ENCODE peak calls at places on chromosomes 4 and X, in five cellular contexts. R, C, E, U and O are unnamed samples.

GRCh38 chr4:87540176-87541058 is 11.2 kb upstream of the SPARCL1 start:
- DNase-seq in E (no peak), R (no peak), C (no peak), U (no peak), O (no peak)

GRCh38 chrX:24260827-24261550 is 52.9 kb downstream of the SUPT20HL2 start:
- DNase-seq in E (no peak), R (no peak), C (peak; percentile 87), U (no peak), O (peak; percentile 90)

GRCh38 chr4:117965608-117966007 is 68.7 kb upstream of the NDST3 start:
- DNase-seq in R (no peak), E (no peak), C (no peak), U (no peak), O (no peak)

GRCh38 chr4:8580321-8581093 is at the start of gene GPR78:
- DNase-seq in C (no peak), R (no peak), E (no peak), U (no peak), O (no peak)

GRCh38 chrX:149830192-149830873 is 48.6 kb downstream of the MAGEA9 start:
- DNase-seq in U (no peak), E (peak; percentile 0), C (peak; percentile 5), R (no peak), O (no peak)

GRCh38 chr4:130257271-130257670 is 1161.3 kb downstream of the C4orf33 start:
- DNase-seq in E (no peak), R (no peak), C (no peak), U (no peak), O (no peak)

GRCh38 chrX:71487814-71488213 is 45.1 kb upstream of the OGT start:
- DNase-seq in U (no peak), R (no peak), E (no peak), C (no peak), O (no peak)

GRCh38 chr4:140103676-140104075 is 50.3 kb downstream of the MAML3 start:
- DNase-seq in C (no peak), R (peak; percentile 24), E (no peak), U (no peak), O (peak; percentile 40)

GRCh38 chr4:147057631-147057980 is 111.9 kb upstream of the TTC29 start:
- DNase-seq in E (no peak), R (no peak), U (no peak), C (no peak), O (no peak)

GRCh38 chrX:93985621-93986020 is 311.6 kb downstream of the FAM133A start:
- DNase-seq in R (no peak), E (no peak), C (no peak), U (no peak), O (peak; percentile 11)

GRCh38 chr4:119783200-119783978 is 154.8 kb upstream of the PDE5A start:
- DNase-seq in R (no peak), C (no peak), U (no peak), E (no peak), O (no peak)

GRCh38 chr4:145957307-145957706 is 18.7 kb upstream of the ZNF827 start:
- DNase-seq in U (no peak), R (no peak), C (no peak), E (no peak), O (peak; percentile 4)

GRCh38 chr4:47786958-47787370 is 50.9 kb downstream of the CORIN start:
- DNase-seq in C (no peak), R (no peak), U (no peak), E (no peak), O (no peak)

GRCh38 chr4:150368667-150369066 is 213.3 kb upstream of the MAB21L2 start:
- DNase-seq in C (no peak), R (no peak), E (no peak), U (no peak), O (no peak)

GRCh38 chr4:140799686-140800225 is 43.6 kb upstream of the TBC1D9 start:
- DNase-seq in C (no peak), R (no peak), E (no peak), U (no peak), O (no peak)

GRCh38 chrX:71532078-71532752 is 689 bp upstream of the OGT start:
- DNase-seq in C (peak; percentile 61), R (peak; percentile 52), U (no peak), E (no peak), O (peak; percentile 21)

GRCh38 chr4:105527081-105527480 is 25.3 kb upstream of the ARHGEF38 start:
- DNase-seq in C (no peak), E (no peak), U (no peak), R (no peak), O (no peak)